ENCODE peak calls at places on chromosomes 3 and 15, in ten cellular contexts. J is body of pancreas, O is GM10248, Z is neural crest cell, T is AG04450, R is WERI-Rb-1, S is right lobe of liver, W is heart right ventricle, V is neural progenitor cell, Q is H9. G is an unnamed sample.

GRCh38 chr3:194930439-194931204 is 244.9 kb downstream of the FAM43A start:
- DNase-seq in J (peak), O (no peak), Z (no peak), T (peak), R (no peak), S (no peak), W (peak), V (no peak), Q (no peak), G (no peak)

GRCh38 chr3:9721698-9722057 is 9.9 kb upstream of the BRPF1 start:
- DNase-seq in J (no peak), O (no peak), Z (no peak), T (no peak), R (no peak), S (no peak), W (no peak), V (no peak), Q (no peak), G (no peak)

GRCh38 chr15:45468294-45468693 is 54.3 kb downstream of the SLC30A4 start:
- DNase-seq in J (no peak), O (no peak), Z (no peak), T (no peak), R (no peak), S (no peak), W (no peak), V (no peak), Q (no peak), G (no peak)

GRCh38 chr15:31328425-31328998 is 1.9 kb downstream of the KLF13 start:
- DNase-seq in J (peak), O (peak), Z (no peak), T (no peak), R (no peak), S (no peak), W (no peak), V (no peak), Q (no peak), G (no peak)

GRCh38 chr3:196287066-196287404 is 491 bp downstream of the PCYT1A start:
- DNase-seq in J (no peak), O (no peak), Z (no peak), T (no peak), R (no peak), S (no peak), W (peak), V (no peak), Q (no peak), G (no peak)

GRCh38 chr15:31471731-31472430 is 145.2 kb downstream of the KLF13 start:
- DNase-seq in J (no peak), O (no peak), Z (no peak), T (peak), R (peak), S (no peak), W (no peak), V (no peak), Q (peak), G (no peak)

GRCh38 chr3:106302451-106303221 is 433.8 kb upstream of the CBLB start:
- DNase-seq in J (no peak), O (peak), Z (no peak), T (no peak), R (no peak), S (no peak), W (no peak), V (no peak), Q (no peak), G (no peak)

GRCh38 chr3:120418866-120419490 is 31.8 kb downstream of the FSTL1 start:
- DNase-seq in J (peak), O (peak), Z (no peak), T (no peak), R (peak), S (peak), W (peak), V (peak), Q (peak), G (no peak)

GRCh38 chr3:123638936-123639680 is 54.3 kb upstream of the HACD2 start:
- DNase-seq in J (no peak), O (no peak), Z (no peak), T (no peak), R (no peak), S (no peak), W (no peak), V (peak), Q (no peak), G (no peak)

GRCh38 chr3:111045564-111045963 is 26.1 kb upstream of the NECTIN3 start:
- DNase-seq in J (no peak), O (no peak), Z (no peak), T (no peak), R (no peak), S (no peak), W (no peak), V (no peak), Q (no peak), G (no peak)

GRCh38 chr15:99956820-99957641 is 223.8 kb upstream of the LYSMD4 start:
- DNase-seq in J (no peak), O (peak), Z (no peak), T (no peak), R (no peak), S (no peak), W (no peak), V (no peak), Q (no peak), G (no peak)

GRCh38 chr15:60563539-60564404 is 84.8 kb upstream of the ICE2 start:
- DNase-seq in J (no peak), O (peak), Z (no peak), T (no peak), R (no peak), S (no peak), W (no peak), V (no peak), Q (no peak), G (no peak)

GRCh38 chr3:48232734-48233133 is 8.2 kb upstream of the ZNF589 start:
- DNase-seq in J (peak), O (peak), Z (peak), T (no peak), R (peak), S (no peak), W (peak), V (peak), Q (peak), G (peak)

GRCh38 chr3:67018105-67018788 is 20.1 kb downstream of the KBTBD8 start:
- DNase-seq in J (no peak), O (no peak), Z (no peak), T (no peak), R (no peak), S (no peak), W (peak), V (no peak), Q (no peak), G (no peak)

GRCh38 chr15:62850791-62851291 is 191.7 kb upstream of the TPM1 start:
- DNase-seq in J (no peak), O (no peak), Z (no peak), T (peak), R (no peak), S (no peak), W (no peak), V (peak), Q (no peak), G (no peak)

GRCh38 chr15:74461847-74462511 is 1.0 kb upstream of the UBL7 start:
- DNase-seq in J (no peak), O (no peak), Z (no peak), T (no peak), R (peak), S (no peak), W (no peak), V (peak), Q (no peak), G (no peak)

GRCh38 chr15:101528108-101528916 is 38.8 kb upstream of the PCSK6 start:
- DNase-seq in J (peak), O (peak), Z (no peak), T (no peak), R (no peak), S (peak), W (peak), V (no peak), Q (no peak), G (no peak)

GRCh38 chr3:79835701-79836100 is 67.9 kb upstream of the ROBO1 start:
- DNase-seq in J (no peak), O (no peak), Z (no peak), T (no peak), R (no peak), S (no peak), W (no peak), V (no peak), Q (no peak), G (no peak)

GRCh38 chr3:27576171-27576570 is 92.0 kb upstream of the SLC4A7 start:
- DNase-seq in J (no peak), O (no peak), Z (no peak), T (no peak), R (no peak), S (no peak), W (no peak), V (no peak), Q (no peak), G (no peak)

GRCh38 chr15:31484369-31484951 is 157.8 kb downstream of the KLF13 start:
- DNase-seq in J (no peak), O (no peak), Z (no peak), T (no peak), R (no peak), S (no peak), W (no peak), V (no peak), Q (peak), G (no peak)

GRCh38 chr3:38019658-38020341 is 9.6 kb downstream of the PLCD1 start:
- DNase-seq in J (peak), O (no peak), Z (no peak), T (no peak), R (no peak), S (no peak), W (peak), V (no peak), Q (no peak), G (no peak)

GRCh38 chr3:99131876-99132275 is 230.4 kb upstream of the DCBLD2 start:
- DNase-seq in J (no peak), O (no peak), Z (no peak), T (no peak), R (no peak), S (no peak), W (no peak), V (no peak), Q (no peak), G (no peak)

GRCh38 chr15:100780208-100780800 is 99.3 kb upstream of the ALDH1A3 start:
- DNase-seq in J (no peak), O (peak), Z (no peak), T (no peak), R (no peak), S (no peak), W (peak), V (no peak), Q (no peak), G (no peak)

GRCh38 chr15:68149059-68149458 is 56.1 kb downstream of the CALML4 start:
- DNase-seq in J (no peak), O (no peak), Z (no peak), T (no peak), R (no peak), S (no peak), W (no peak), V (no peak), Q (no peak), G (no peak)

GRCh38 chr3:129822679-129823078 is 70.8 kb downstream of the TMCC1 start:
- DNase-seq in J (no peak), O (no peak), Z (no peak), T (no peak), R (no peak), S (no peak), W (no peak), V (no peak), Q (no peak), G (no peak)

DNA sequence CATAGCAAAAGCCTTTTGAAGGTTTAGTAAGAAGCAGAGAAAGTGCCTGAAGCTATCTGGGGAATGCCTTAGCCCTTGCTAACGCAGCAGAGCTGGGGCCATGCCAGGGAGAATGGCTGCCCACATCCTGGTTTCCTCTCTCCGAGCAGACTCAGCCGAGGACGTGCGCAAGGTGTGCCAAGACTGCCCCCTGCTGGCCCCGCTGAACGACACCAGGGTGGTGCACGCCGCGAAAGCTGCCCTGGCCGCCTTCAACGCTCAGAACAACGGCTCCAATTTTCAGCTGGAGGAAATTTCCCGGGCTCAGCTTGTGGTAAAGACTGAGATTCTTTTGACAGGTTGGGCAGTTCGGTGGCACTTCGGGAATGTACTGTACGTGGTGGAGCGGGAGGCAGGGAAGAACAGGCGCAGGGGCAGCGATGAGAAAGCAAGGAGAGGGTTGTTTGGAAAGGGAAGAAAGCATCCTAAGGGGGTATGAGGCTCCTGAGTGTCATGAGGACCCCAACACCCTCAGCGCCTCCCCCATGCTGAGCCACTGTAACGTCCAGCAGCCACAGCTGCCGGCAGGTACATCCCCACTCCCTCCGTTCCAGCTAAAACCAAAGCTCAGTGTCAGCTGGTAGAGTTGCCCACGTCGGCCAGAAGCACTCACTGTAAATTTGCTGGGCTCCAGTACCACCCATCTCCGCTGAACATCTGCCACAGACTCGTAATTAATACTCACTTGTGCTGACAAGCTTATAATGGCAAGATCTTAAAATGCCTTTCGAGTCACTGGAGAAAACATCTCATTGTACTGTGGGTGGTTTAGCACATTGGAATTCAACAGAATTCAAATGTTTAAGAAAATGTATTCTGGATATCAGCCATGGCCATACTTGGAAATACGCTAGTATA is 4.4 kb downstream of the AHSG start:
- DNase-seq in J (peak), O (peak), Z (peak), T (peak), R (peak), S (peak), W (peak), V (peak), Q (peak), G (peak)
- TF ChIP-seq CTCF in J (peak), O (peak), Z (peak), T (peak), R (peak), S (peak), W (peak), V (peak), Q (peak), G (peak)

GRCh38 chr3:18861137-18861536 is 287.2 kb upstream of the KCNH8 start:
- DNase-seq in J (no peak), O (no peak), Z (no peak), T (no peak), R (no peak), S (no peak), W (no peak), V (no peak), Q (no peak), G (no peak)
- TF ChIP-seq CTCF in J (no peak), O (no peak), Z (no peak), T (no peak), R (no peak), S (no peak), W (no peak), V (no peak), Q (no peak), G (no peak)

GRCh38 chr15:48644827-48645557 is 517 bp downstream of the FBN1 start:
- DNase-seq in J (peak), O (peak), Z (peak), T (no peak), R (peak), S (peak), W (peak), V (peak), Q (peak), G (peak)
- TF ChIP-seq CTCF in J (no peak), O (no peak), Z (no peak), T (no peak), R (no peak), S (no peak), W (no peak), V (no peak), Q (no peak), G (no peak)

DNA sequence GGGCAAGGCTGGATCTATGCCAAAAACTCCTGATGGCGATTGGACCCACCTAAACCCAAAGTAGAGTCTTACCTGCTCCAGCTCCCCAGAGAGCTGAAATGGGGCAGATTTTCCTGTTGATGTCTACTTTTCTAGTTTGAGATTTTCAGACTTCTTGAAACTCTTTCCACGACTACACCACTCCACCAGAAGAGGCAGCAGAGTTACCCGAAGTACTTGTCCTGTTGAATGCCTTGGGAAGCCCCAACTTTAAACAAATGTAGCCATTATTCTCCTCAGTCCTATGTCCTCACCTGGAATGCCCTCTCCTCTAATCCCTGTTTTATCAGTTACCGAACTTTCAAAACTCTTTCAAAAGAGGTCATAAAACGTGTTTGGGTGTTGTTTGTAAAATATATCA is 843.8 kb downstream of the VGLL3 start:
- DNase-seq in J (no peak), O (no peak), Z (no peak), T (no peak), R (no peak), S (no peak), W (no peak), V (no peak), Q (peak), G (no peak)
- TF ChIP-seq CTCF in J (no peak), O (no peak), Z (peak), T (no peak), R (no peak), S (no peak), W (no peak), V (peak), Q (peak), G (no peak)

G was measured in D721Med.